ENCODE peak calls at places on chromosomes 4 and X, in seven cellular contexts. One of them, this sample, is unnamed.

GRCh38 chrX:40195368-40195767 is 97.6 kb upstream of the BCOR start:
- DNase-seq in WERI-Rb-1: no peak
- DNase-seq in HL-60: no peak
- DNase-seq in heart left ventricle: no peak
- DNase-seq in psoas muscle: no peak
- DNase-seq in adrenal gland: no peak
- DNase-seq in CD4-positive, alpha-beta T cell: no peak
- DNase-seq in this sample: no peak

GRCh38 chr4:140047017-140047640 is 106.9 kb downstream of the MAML3 start:
- DNase-seq in heart left ventricle: peak; percentile 77
- DNase-seq in adrenal gland: no peak
- DNase-seq in psoas muscle: peak; percentile 69
- DNase-seq in CD4-positive, alpha-beta T cell: no peak
- DNase-seq in WERI-Rb-1: peak; percentile 39
- DNase-seq in HL-60: no peak
- DNase-seq in this sample: no peak

GRCh38 chrX:44343412-44343942 is at the start of gene EFHC2:
- DNase-seq in HL-60: no peak
- DNase-seq in WERI-Rb-1: peak; percentile 26
- DNase-seq in heart left ventricle: peak; percentile 72
- DNase-seq in CD4-positive, alpha-beta T cell: peak; percentile 33
- DNase-seq in psoas muscle: peak; percentile 31
- DNase-seq in adrenal gland: peak; percentile 21
- DNase-seq in this sample: no peak

GRCh38 chr4:161457906-161458305 is 705.9 kb downstream of the FSTL5 start:
- DNase-seq in heart left ventricle: no peak
- DNase-seq in CD4-positive, alpha-beta T cell: no peak
- DNase-seq in WERI-Rb-1: no peak
- DNase-seq in HL-60: no peak
- DNase-seq in psoas muscle: no peak
- DNase-seq in adrenal gland: no peak
- DNase-seq in this sample: no peak

GRCh38 chr4:145760961-145761929 is 81.3 kb downstream of the C4orf51 start:
- DNase-seq in HL-60: no peak
- DNase-seq in WERI-Rb-1: no peak
- DNase-seq in adrenal gland: no peak
- DNase-seq in CD4-positive, alpha-beta T cell: no peak
- DNase-seq in psoas muscle: no peak
- DNase-seq in heart left ventricle: peak; percentile 68
- DNase-seq in this sample: no peak

GRCh38 chrX:128754130-128754529 is 701.9 kb upstream of the ACTRT1 start:
- DNase-seq in CD4-positive, alpha-beta T cell: no peak
- DNase-seq in adrenal gland: no peak
- DNase-seq in HL-60: no peak
- DNase-seq in psoas muscle: no peak
- DNase-seq in heart left ventricle: no peak
- DNase-seq in WERI-Rb-1: no peak
- DNase-seq in this sample: no peak

GRCh38 chr4:57131849-57132745 is 21.9 kb upstream of the IGFBP7 start:
- DNase-seq in WERI-Rb-1: no peak
- DNase-seq in adrenal gland: no peak
- DNase-seq in heart left ventricle: no peak
- DNase-seq in psoas muscle: no peak
- DNase-seq in HL-60: no peak
- DNase-seq in CD4-positive, alpha-beta T cell: no peak
- DNase-seq in this sample: no peak

GRCh38 chrX:40671126-40671525 is 23.8 kb upstream of the CXorf38 start:
- DNase-seq in CD4-positive, alpha-beta T cell: no peak
- DNase-seq in WERI-Rb-1: no peak
- DNase-seq in psoas muscle: no peak
- DNase-seq in heart left ventricle: no peak
- DNase-seq in adrenal gland: peak; percentile 43
- DNase-seq in HL-60: no peak
- DNase-seq in this sample: no peak

GRCh38 chrX:28225508-28225907 is 244.3 kb upstream of the DCAF8L1 start:
- DNase-seq in psoas muscle: no peak
- DNase-seq in HL-60: no peak
- DNase-seq in CD4-positive, alpha-beta T cell: no peak
- DNase-seq in WERI-Rb-1: no peak
- DNase-seq in heart left ventricle: no peak
- DNase-seq in adrenal gland: no peak
- DNase-seq in this sample: no peak

GRCh38 chr4:77586953-77587383 is 18.7 kb upstream of the CXCL13 start:
- DNase-seq in adrenal gland: no peak
- DNase-seq in CD4-positive, alpha-beta T cell: no peak
- DNase-seq in WERI-Rb-1: no peak
- DNase-seq in psoas muscle: no peak
- DNase-seq in HL-60: no peak
- DNase-seq in heart left ventricle: no peak
- DNase-seq in this sample: peak; percentile 61

DNA sequence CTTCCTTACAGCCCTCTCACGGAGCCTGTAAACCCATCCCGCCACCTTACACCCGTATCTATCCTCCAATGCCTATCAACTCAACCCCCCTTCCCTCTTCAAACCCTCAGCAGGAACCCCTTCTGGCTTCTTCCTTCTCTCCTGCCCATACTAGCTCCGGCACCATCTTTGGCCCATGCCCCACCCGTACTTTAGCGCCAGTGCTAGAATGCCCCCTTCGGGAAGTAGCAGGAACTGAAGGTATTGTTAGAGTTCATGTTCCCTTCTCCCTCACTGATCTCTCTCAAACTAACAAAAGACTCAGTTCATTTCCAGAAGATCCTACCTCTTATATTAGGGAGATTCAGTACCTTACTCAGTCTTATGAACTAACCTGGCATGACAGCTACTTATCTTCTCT is 2.7 kb upstream of the UGT2B15 start:
- DNase-seq in heart left ventricle: no peak
- DNase-seq in HL-60: no peak
- DNase-seq in CD4-positive, alpha-beta T cell: no peak
- DNase-seq in adrenal gland: no peak
- DNase-seq in WERI-Rb-1: no peak
- DNase-seq in psoas muscle: no peak
- DNase-seq in this sample: no peak
- TF ChIP-seq CTCF in heart left ventricle: no peak
- TF ChIP-seq CTCF in HL-60: no peak
- TF ChIP-seq CTCF in CD4-positive, alpha-beta T cell: no peak
- TF ChIP-seq CTCF in adrenal gland: no peak
- TF ChIP-seq CTCF in WERI-Rb-1: no peak
- TF ChIP-seq CTCF in psoas muscle: no peak
- TF ChIP-seq CTCF in this sample: no peak

DNA sequence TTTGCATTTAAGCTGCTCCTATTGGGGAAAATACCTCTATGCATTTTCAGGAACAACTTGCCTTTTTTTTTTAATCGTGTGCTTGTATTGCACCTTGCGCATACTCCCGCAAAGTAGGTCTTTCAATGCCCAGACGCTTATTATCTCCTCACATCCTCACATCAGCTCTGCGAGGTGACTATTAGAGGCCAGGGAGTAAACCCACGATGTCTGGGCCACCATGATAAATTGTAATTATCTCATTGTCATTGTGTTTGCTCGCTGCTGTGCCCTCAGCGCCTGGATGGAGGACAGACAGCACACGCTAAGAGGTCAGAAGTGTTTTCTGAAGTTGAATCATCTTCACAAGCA is 974 bp upstream of the RELL1 start:
- DNase-seq in heart left ventricle: no peak
- DNase-seq in psoas muscle: no peak
- DNase-seq in HL-60: no peak
- DNase-seq in CD4-positive, alpha-beta T cell: no peak
- DNase-seq in WERI-Rb-1: no peak
- DNase-seq in adrenal gland: no peak
- DNase-seq in this sample: no peak
- H3K27ac ChIP-seq in heart left ventricle: peak overlapping the region; percentile 88
- H3K27ac ChIP-seq in psoas muscle: peak overlapping the region; percentile 99
- H3K27ac ChIP-seq in HL-60: peak overlapping the region; percentile 97
- H3K27ac ChIP-seq in CD4-positive, alpha-beta T cell: peak overlapping the region; percentile 25
- H3K27ac ChIP-seq in WERI-Rb-1: peak overlapping the region; percentile 31
- H3K27ac ChIP-seq in adrenal gland: no peak overlapping the region
- H3K27ac ChIP-seq in this sample: peak overlapping the region; percentile 95

GRCh38 chr4:156475322-156475721 is 496.3 kb downstream of the PDGFC start:
- DNase-seq in WERI-Rb-1: no peak
- DNase-seq in heart left ventricle: no peak
- DNase-seq in CD4-positive, alpha-beta T cell: no peak
- DNase-seq in adrenal gland: no peak
- DNase-seq in HL-60: no peak
- DNase-seq in psoas muscle: no peak
- DNase-seq in this sample: peak; percentile 36
- TF ChIP-seq CTCF in WERI-Rb-1: peak; percentile 47
- TF ChIP-seq CTCF in heart left ventricle: peak; percentile 35
- TF ChIP-seq CTCF in CD4-positive, alpha-beta T cell: no peak
- TF ChIP-seq CTCF in adrenal gland: peak; percentile 58
- TF ChIP-seq CTCF in HL-60: no peak
- TF ChIP-seq CTCF in psoas muscle: peak; percentile 62
- TF ChIP-seq CTCF in this sample: peak; percentile 73

DNA sequence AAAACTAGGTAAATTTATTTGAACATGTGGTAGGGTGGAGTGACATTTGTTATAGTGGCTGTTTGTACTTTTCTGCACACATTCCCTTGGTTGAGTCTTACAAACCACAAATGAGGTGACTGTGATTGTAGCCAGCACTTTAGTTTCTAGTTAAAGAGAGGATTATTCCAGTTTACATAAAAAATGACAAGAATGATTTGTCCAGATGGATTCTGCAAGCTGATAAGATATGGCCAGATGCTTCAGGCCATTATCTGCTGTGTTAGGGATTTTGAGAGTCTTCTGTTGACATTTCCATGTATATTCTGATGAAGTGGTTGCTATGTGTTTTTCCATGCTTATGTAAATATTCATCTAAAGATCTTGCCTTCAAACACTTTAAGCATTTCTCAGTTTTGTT is 31.0 kb upstream of the PDE5A start:
- DNase-seq in heart left ventricle: no peak
- DNase-seq in psoas muscle: no peak
- DNase-seq in WERI-Rb-1: no peak
- DNase-seq in adrenal gland: no peak
- DNase-seq in CD4-positive, alpha-beta T cell: no peak
- DNase-seq in HL-60: no peak
- DNase-seq in this sample: no peak
- H3K27ac ChIP-seq in heart left ventricle: no peak overlapping the region
- H3K27ac ChIP-seq in psoas muscle: no peak overlapping the region
- H3K27ac ChIP-seq in WERI-Rb-1: no peak overlapping the region
- H3K27ac ChIP-seq in adrenal gland: no peak overlapping the region
- H3K27ac ChIP-seq in CD4-positive, alpha-beta T cell: no peak overlapping the region
- H3K27ac ChIP-seq in HL-60: no peak overlapping the region
- H3K27ac ChIP-seq in this sample: no peak overlapping the region

DNA sequence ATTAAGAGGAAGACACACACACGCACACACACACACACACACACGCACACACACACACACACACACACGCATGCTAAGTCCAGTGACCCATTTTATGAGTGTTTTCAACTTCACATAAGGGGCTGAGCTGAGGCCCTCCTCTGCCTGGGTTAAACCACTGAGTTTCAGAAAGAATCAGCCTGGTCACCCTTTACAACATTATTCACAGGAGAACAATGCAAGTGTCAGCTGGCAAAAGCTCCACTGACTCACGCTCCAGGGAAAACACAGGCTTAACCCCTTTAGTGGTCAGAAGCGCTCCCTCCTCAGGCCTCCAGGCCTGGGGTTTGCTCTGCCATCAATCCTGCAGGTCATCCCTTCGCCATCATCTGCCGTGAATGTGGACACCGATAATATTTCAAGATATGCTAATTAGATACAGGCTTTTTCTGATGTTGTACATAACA is 46.9 kb downstream of the ACOX3 start:
- DNase-seq in psoas muscle: peak; percentile 80
- DNase-seq in heart left ventricle: peak; percentile 62
- DNase-seq in WERI-Rb-1: peak; percentile 68
- DNase-seq in CD4-positive, alpha-beta T cell: no peak
- DNase-seq in HL-60: no peak
- DNase-seq in adrenal gland: peak; percentile 81
- DNase-seq in this sample: peak; percentile 69
- TF ChIP-seq CTCF in psoas muscle: no peak
- TF ChIP-seq CTCF in heart left ventricle: no peak
- TF ChIP-seq CTCF in WERI-Rb-1: no peak
- TF ChIP-seq CTCF in CD4-positive, alpha-beta T cell: no peak
- TF ChIP-seq CTCF in HL-60: no peak
- TF ChIP-seq CTCF in adrenal gland: peak; percentile 15
- TF ChIP-seq CTCF in this sample: no peak

DNA sequence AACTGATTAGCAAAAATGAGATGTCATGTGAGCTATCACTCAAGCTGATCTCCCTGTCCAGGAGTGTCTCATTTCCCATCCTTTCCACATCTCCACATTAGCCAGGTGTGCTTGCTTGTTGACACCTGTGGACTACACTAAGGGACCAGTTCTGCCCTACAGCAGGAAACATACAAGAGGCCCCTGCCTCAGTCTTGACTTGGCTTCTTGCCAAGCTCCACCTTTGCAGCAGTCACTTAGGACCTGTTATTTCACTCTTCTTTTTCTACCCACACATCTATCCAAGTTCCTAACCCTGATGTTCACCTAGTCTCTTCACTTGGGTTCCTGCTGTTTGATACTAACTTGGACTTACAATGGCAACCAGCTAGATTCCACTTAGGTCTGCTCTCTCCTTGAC is 13.2 kb downstream of the FRMD7 start:
- DNase-seq in WERI-Rb-1: no peak
- DNase-seq in HL-60: no peak
- DNase-seq in adrenal gland: no peak
- DNase-seq in heart left ventricle: no peak
- DNase-seq in CD4-positive, alpha-beta T cell: no peak
- DNase-seq in psoas muscle: no peak
- DNase-seq in this sample: no peak
- H3K27ac ChIP-seq in WERI-Rb-1: no peak overlapping the region
- H3K27ac ChIP-seq in HL-60: no peak overlapping the region
- H3K27ac ChIP-seq in adrenal gland: no peak overlapping the region
- H3K27ac ChIP-seq in heart left ventricle: no peak overlapping the region
- H3K27ac ChIP-seq in CD4-positive, alpha-beta T cell: no peak overlapping the region
- H3K27ac ChIP-seq in psoas muscle: no peak overlapping the region
- H3K27ac ChIP-seq in this sample: no peak overlapping the region

This sample was measured in RWPE1.